ENCODE peak calls at places on chromosome 18, in four cellular contexts. S is K562, A is WTC11, F is HepG2. E is an unnamed sample.

GRCh38 chr18:75548353-75548752 is 120.8 kb upstream of the SMIM21 start:
- DNase-seq in F (no peak), A (peak; percentile 41), S (no peak), E (no peak)

GRCh38 chr18:7084080-7084765 is 33.4 kb downstream of the LAMA1 start:
- DNase-seq in A (no peak), S (no peak), F (no peak), E (no peak)

GRCh38 chr18:75475228-75475627 is 47.7 kb upstream of the SMIM21 start:
- DNase-seq in F (no peak), S (no peak), A (no peak), E (no peak)

GRCh38 chr18:31575515-31576246 is 16.0 kb upstream of the TTR start:
- DNase-seq in S (no peak), A (no peak), F (no peak), E (no peak)

GRCh38 chr18:70376914-70377258 is 88.0 kb downstream of the SOCS6 start:
- DNase-seq in F (peak; percentile 100), A (no peak), S (no peak), E (no peak)

GRCh38 chr18:25724121-25724520 is 366.3 kb downstream of the SS18 start:
- DNase-seq in F (no peak), S (no peak), A (no peak), E (no peak)

GRCh38 chr18:74608681-74609080 is 11.0 kb downstream of the ZNF407 start:
- DNase-seq in S (no peak), F (peak; percentile 27), A (no peak), E (no peak)

GRCh38 chr18:66560092-66560491 is 43.8 kb downstream of the CDH19 start:
- DNase-seq in S (no peak), A (no peak), F (peak; percentile 34), E (peak; percentile 4)

GRCh38 chr18:48333563-48333962 is 75.6 kb downstream of the ZBTB7C start:
- DNase-seq in S (no peak), A (peak; percentile 24), F (no peak), E (no peak)

GRCh38 chr18:26706796-26707406 is 158.5 kb upstream of the KCTD1 start:
- DNase-seq in A (no peak), F (no peak), S (no peak), E (no peak)

GRCh38 chr18:26487437-26487836 is 60.9 kb downstream of the KCTD1 start:
- DNase-seq in S (no peak), F (peak; percentile 63), A (no peak), E (no peak)

GRCh38 chr18:500556-501405 is at the start of gene COLEC12:
- DNase-seq in F (no peak), S (peak; percentile 38), A (peak; percentile 53), E (peak; percentile 42)

GRCh38 chr18:54173980-54174611 is 50.4 kb downstream of the MBD2 start:
- DNase-seq in S (no peak), A (no peak), F (no peak), E (no peak)

GRCh38 chr18:28961669-28962228 is 784.8 kb upstream of the CDH2 start:
- DNase-seq in S (no peak), A (peak; percentile 21), F (peak; percentile 36), E (peak; percentile 53)

GRCh38 chr18:59459352-59460059 is 100.4 kb upstream of the LMAN1 start:
- DNase-seq in A (no peak), F (peak; percentile 16), S (peak; percentile 39), E (peak; percentile 15)

GRCh38 chr18:59779979-59780378 is 82.8 kb upstream of the CCBE1 start:
- DNase-seq in S (no peak), A (no peak), F (no peak), E (no peak)

GRCh38 chr18:25517881-25518715 is 166.1 kb upstream of the ZNF521 start:
- DNase-seq in F (no peak), S (no peak), A (no peak), E (no peak)

GRCh38 chr18:57953883-57954282 is 90.1 kb upstream of the NEDD4L start:
- DNase-seq in F (no peak), S (no peak), A (no peak), E (no peak)

GRCh38 chr18:57957210-57957609 is 86.8 kb upstream of the NEDD4L start:
- DNase-seq in A (no peak), S (no peak), F (no peak), E (no peak)

GRCh38 chr18:57954928-57955327 is 89.1 kb upstream of the NEDD4L start:
- DNase-seq in S (no peak), F (no peak), A (no peak), E (no peak)

GRCh38 chr18:57959278-57959677 is 84.7 kb upstream of the NEDD4L start:
- DNase-seq in S (no peak), A (no peak), F (peak; percentile 66), E (peak; percentile 44)

DNA sequence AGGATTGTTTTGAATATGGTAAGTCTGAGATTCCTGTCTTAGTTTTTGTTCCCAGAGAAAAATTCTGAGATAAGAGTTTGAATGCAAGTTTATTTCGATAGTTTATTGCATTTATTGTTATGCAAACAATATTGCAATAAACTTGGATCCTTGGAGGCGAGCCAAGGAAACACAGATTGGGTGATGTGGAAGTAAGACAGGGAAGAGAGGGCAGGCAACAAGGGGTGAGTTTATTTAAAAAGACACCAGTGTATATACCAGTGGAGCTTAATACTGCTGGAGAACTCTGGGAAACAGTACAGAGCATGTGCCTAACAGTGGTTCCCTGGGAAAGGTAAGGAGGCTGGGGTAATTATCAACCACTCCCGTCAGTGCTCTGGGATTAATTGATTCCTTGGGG is 87.5 kb upstream of the NEDD4L start:
- DNase-seq in S (no peak), A (no peak), F (no peak), E (no peak)
- TF ChIP-seq ELF4 in S (no peak), A (no peak), F (no peak), E (no peak)

DNA sequence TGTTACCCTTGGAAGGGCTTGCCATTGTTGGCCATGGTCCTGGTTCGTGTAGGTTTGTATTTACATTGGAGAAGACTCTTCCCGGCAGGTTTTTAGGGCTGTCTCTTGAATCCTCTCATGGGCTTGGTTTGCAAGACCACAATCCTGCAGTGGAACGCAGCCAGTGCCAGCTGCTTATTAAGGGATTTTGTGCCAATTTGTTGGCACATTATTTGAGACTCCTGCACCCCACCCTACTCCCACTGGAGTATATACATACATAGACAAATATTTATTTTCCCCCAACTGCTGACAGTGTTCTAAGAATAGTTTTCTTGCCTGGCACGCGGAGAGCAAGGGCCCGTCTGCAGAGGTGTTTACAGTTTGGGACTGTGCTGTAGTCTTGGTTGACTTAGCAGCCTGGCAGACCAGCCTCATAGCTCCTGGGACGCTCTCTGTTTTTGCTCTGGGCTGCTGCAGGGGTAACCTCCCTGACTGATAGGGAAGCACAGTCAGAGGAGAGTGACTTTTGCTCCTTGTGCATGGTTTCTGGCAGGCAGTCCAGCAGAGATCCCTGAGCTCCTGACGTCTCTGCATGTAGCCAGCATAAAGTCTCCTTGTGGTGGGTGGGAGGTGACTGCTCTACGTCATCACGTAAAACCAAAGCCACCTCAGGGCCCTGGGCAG is 1.9 kb downstream of the LDLRAD4 start:
- DNase-seq in A (no peak), F (no peak), S (no peak), E (no peak)
- TF ChIP-seq ELF4 in A (no peak), F (no peak), S (no peak), E (no peak)

GRCh38 chr18:5738561-5738960 is 156.8 kb downstream of the TMEM200C start:
- DNase-seq in F (no peak), A (no peak), S (no peak), E (no peak)
- TF ChIP-seq ELF4 in F (no peak), A (no peak), S (no peak), E (no peak)

GRCh38 chr18:23703987-23704384 is 14.7 kb downstream of the LAMA3 start:
- DNase-seq in S (no peak), F (no peak), A (no peak), E (no peak)

GRCh38 chr18:23704806-23705205 is 15.6 kb downstream of the LAMA3 start:
- DNase-seq in A (no peak), S (no peak), F (no peak), E (no peak)

GRCh38 chr18:23701544-23702064 is 12.4 kb downstream of the LAMA3 start:
- DNase-seq in F (no peak), S (no peak), A (no peak), E (no peak)

GRCh38 chr18:23702606-23703005 is 13.4 kb downstream of the LAMA3 start:
- DNase-seq in S (no peak), F (no peak), A (no peak), E (no peak)

DNA sequence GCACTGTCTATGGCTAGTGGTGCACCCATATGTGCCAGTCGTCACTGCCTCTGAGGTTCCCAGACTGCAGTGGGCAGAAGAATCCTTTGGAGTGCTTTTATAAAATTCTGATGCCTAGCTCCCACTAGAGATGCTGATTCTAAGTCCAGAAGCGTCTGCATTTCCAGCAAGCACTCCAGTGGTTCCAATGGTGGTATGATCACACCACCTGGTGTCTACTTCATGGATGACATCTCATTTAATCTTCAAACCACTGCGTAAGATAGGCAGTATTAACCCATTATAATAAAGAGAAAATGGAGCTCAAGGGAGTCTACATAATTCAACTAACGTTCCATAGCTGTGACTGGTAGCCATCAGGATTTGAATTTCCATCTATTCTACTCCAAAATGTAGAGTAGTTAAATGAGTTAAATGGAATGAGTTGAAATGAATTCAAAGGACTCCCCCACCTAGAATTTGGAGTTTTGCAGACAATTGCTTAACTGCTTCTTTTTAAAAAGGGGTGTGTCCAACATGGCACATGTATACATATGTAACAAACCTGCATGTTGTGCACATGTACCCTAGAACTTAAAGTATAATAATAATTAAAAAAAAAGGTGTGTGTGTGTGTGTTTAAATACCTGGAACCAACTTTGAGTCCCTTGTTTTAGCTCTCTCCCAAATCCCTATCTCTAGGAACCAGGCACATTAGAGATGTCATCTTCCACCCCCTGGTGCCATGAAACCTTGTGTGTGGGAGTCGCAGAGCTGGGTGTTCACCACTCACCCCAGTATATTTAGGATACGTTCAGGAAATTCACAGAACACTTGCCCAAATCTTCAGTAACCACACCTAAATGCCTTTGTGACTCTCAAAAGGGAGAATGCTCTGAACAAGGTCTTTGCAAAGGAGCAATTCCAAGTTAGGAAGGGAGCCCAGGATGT is 14.1 kb downstream of the LAMA3 start:
- DNase-seq in S (peak; percentile 40), A (no peak), F (peak; percentile 50), E (peak; percentile 66)
- TF ChIP-seq ELF4 in S (no peak), A (no peak), F (no peak), E (no peak)

DNA sequence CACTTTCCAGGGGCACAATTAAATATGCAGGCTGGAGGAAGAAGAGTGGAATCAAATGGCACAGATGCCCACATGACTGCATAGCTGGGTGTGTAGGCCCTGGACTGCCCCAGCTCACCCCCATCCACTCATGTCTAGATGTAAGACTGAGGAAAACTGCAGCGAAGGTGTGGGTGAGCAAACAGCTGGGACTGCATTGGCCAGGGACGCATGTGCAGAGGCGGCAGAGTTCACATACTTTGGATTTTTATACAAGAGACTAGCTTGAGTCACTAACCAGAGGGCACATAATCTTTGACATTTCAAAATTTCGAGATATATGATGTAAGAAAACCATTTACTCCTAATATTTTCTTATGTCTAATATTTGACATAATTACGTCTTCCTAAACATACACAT is 60.1 kb downstream of the SPIRE1 start:
- DNase-seq in A (no peak), F (peak; percentile 84), S (no peak), E (no peak)
- TF ChIP-seq ELF4 in A (no peak), F (no peak), S (no peak), E (no peak)

DNA sequence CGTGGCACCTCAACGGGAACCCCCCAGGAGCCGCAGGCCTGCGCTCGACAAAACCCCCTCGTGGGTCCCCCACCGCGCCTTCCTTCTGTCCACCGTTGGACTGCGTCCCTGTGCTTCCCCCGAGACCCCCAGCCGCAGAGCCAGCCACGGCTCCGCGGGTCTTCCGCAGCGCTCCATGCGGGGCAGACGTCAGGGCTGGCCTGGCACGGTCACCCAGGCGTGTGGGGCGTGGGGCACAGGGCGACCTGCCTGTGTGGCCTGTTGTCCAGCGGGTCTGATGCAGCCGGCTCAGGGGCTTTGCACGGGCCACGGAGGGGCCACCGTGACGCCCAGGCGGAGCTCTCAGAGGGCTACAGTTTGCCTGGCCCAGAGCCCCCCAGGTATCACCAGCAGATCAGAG is 11.0 kb downstream of the NFATC1 start:
- DNase-seq in A (no peak), F (no peak), S (no peak), E (no peak)
- TF ChIP-seq ELF4 in A (no peak), F (no peak), S (no peak), E (no peak)

E was measured in HEK293T.